ENCODE peak calls at places on chromosome 15, in nine cellular contexts. Y, A, V, J, U, I, C, F and N are unnamed samples.

GRCh38 chr15:73972984-73973682 is 19.0 kb downstream of the STOML1 start:
- DNase-seq in Y (peak; percentile 92), A (no peak), V (peak; percentile 86), J (peak; percentile 79), U (peak; percentile 91), I (peak; percentile 88), C (peak; percentile 87), F (peak; percentile 73), N (peak; percentile 93)

GRCh38 chr15:29072444-29072843 is 186.7 kb downstream of the APBA2 start:
- DNase-seq in Y (no peak), A (no peak), V (no peak), J (no peak), U (no peak), I (no peak), C (no peak), F (no peak), N (peak; percentile 42)

GRCh38 chr15:74044267-74045110 is 37.9 kb downstream of the GOLGA6A start:
- DNase-seq in Y (no peak), A (no peak), V (peak; percentile 67), J (no peak), U (peak; percentile 63), I (no peak), C (peak; percentile 84), F (no peak), N (no peak)

GRCh38 chr15:44811347-44811746 is 75.0 kb downstream of the TRIM69 start:
- DNase-seq in Y (no peak), A (no peak), V (no peak), J (no peak), U (no peak), I (no peak), C (no peak), F (no peak), N (no peak)

GRCh38 chr15:29844290-29844903 is 22.1 kb upstream of the TJP1 start:
- DNase-seq in Y (no peak), A (no peak), V (no peak), J (no peak), U (no peak), I (no peak), C (no peak), F (no peak), N (no peak)

GRCh38 chr15:88250826-88251225 is 5.7 kb downstream of the NTRK3 start:
- DNase-seq in Y (no peak), A (no peak), V (no peak), J (no peak), U (no peak), I (no peak), C (no peak), F (no peak), N (no peak)

GRCh38 chr15:70487380-70487725 is 276.0 kb downstream of the UACA start:
- DNase-seq in Y (no peak), A (no peak), V (no peak), J (no peak), U (no peak), I (no peak), C (peak; percentile 52), F (no peak), N (no peak)

GRCh38 chr15:74892313-74892712 is 2.5 kb downstream of the MPI start:
- DNase-seq in Y (no peak), A (no peak), V (no peak), J (no peak), U (no peak), I (no peak), C (no peak), F (no peak), N (no peak)

GRCh38 chr15:36210426-36210825 is 369.0 kb upstream of the CDIN1 start:
- DNase-seq in Y (no peak), A (no peak), V (no peak), J (no peak), U (no peak), I (no peak), C (no peak), F (no peak), N (no peak)

GRCh38 chr15:64284037-64284436 is 71.9 kb downstream of the CSNK1G1 start:
- DNase-seq in Y (no peak), A (no peak), V (no peak), J (no peak), U (no peak), I (no peak), C (no peak), F (no peak), N (no peak)

GRCh38 chr15:87439090-87439489 is 817.4 kb downstream of the NTRK3 start:
- DNase-seq in Y (no peak), A (no peak), V (no peak), J (no peak), U (no peak), I (no peak), C (no peak), F (no peak), N (no peak)

GRCh38 chr15:86558252-86558651 is 478.6 kb downstream of the AGBL1 start:
- DNase-seq in Y (peak; percentile 37), A (no peak), V (no peak), J (no peak), U (no peak), I (no peak), C (no peak), F (no peak), N (no peak)

GRCh38 chr15:23648920-23649515 is 1.4 kb upstream of the MAGEL2 start:
- DNase-seq in Y (peak; percentile 69), A (no peak), V (no peak), J (no peak), U (no peak), I (peak; percentile 62), C (no peak), F (no peak), N (peak; percentile 66)

GRCh38 chr15:55909036-55909811 is 84.2 kb downstream of the NEDD4 start:
- DNase-seq in Y (no peak), A (no peak), V (peak; percentile 35), J (no peak), U (no peak), I (no peak), C (no peak), F (no peak), N (no peak)

GRCh38 chr15:89317188-89317720 is 17.4 kb downstream of the POLG start:
- DNase-seq in Y (no peak), A (no peak), V (no peak), J (no peak), U (no peak), I (no peak), C (no peak), F (no peak), N (no peak)

GRCh38 chr15:77818484-77819270 is 186.0 kb upstream of the LINGO1 start:
- DNase-seq in Y (peak; percentile 41), A (no peak), V (no peak), J (no peak), U (no peak), I (peak; percentile 77), C (no peak), F (no peak), N (peak; percentile 76)
- H3K4me3 ChIP-seq in Y (peak overlapping the region; percentile 61), A (no peak overlapping the region), V (peak overlapping the region; percentile 61), J (peak overlapping the region; percentile 41), U (peak overlapping the region; percentile 55), I (peak overlapping the region; percentile 42), C (peak overlapping the region; percentile 48), F (no peak overlapping the region), N (peak overlapping the region; percentile 57)

DNA sequence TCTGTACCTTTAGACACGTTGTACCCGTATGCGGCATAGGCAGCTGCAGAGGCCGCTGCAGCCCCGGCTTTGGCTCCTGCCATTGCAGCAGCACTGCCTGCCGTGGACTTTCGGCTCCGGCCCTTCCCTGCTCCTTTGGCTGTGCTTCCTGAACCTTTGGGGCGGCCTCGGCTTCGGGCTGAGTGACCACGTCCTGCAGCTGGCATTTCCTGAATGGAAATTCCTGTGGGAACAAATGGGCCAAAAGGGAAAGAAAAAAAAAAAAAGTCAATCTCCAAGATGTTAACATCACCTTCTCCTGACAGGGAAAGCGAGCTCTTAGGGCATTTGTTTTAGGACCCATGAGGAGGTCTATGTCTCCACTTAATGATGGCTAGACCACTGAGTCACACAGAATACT is 29.6 kb downstream of the CHAC1 start:
- DNase-seq in Y (no peak), A (peak; percentile 81), V (no peak), J (no peak), U (no peak), I (no peak), C (no peak), F (no peak), N (no peak)
- H3K36me3 ChIP-seq in Y (peaks cover 5% of the 10 kb centered on the region), A (peaks cover 27% of the 10 kb centered on the region), V (peaks cover 14% of the 10 kb centered on the region), J (no peaks in the 10 kb centered on the region), U (peaks cover 100% of the 10 kb centered on the region), I (peaks cover 87% of the 10 kb centered on the region), C (peaks cover 47% of the 10 kb centered on the region), F (peaks cover 21% of the 10 kb centered on the region), N (peaks cover 48% of the 10 kb centered on the region)

DNA sequence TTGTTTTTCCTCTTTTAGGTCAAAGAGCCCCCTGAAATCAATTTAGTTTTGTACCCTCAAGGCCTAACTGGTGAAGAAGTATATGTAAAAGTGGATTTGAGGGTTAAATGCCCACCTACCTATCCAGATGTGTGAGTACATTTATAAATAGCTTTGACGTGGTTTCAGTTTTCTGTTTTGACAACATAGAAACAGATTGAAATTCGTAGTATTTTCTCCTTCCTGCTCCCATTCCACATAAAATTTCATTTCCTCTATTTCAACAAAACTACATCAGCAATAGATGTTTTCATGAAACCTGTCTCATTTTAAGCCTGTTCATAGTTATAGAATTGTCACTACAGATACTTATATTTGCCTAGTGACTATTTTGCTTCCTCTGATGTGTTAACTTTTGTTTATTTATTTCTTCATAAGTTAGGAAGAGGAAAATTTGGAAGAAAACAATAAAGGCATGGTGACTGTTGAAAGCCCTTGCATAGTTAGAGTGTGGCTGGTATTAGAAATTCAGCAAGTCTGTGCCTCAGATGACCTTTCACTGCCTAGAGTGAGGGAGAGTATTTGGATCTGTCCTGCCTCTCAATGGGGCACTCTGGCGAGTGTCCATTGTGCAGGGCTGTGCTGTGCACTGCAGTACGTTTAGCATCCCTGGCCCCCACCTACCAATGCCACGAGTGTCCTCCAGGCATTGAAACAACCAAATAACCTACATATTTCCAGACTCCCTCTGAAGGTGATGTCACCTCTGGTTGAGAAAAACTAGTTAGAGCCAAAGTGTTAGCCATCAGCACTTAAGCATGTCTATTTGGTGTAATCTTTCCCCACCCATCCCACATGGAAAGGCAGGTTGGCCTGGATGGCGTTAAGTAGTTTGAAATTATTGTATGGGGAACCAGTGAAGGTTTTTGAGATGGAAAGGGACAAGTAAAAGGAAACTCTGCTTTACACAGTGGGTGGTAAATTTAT is 5.9 kb downstream of the EIF2AK4 start:
- DNase-seq in Y (no peak), A (no peak), V (no peak), J (no peak), U (no peak), I (no peak), C (no peak), F (no peak), N (no peak)
- H3K4me3 ChIP-seq in Y (no peak overlapping the region), A (no peak overlapping the region), V (no peak overlapping the region), J (no peak overlapping the region), U (no peak overlapping the region), I (no peak overlapping the region), C (no peak overlapping the region), F (no peak overlapping the region), N (no peak overlapping the region)

DNA sequence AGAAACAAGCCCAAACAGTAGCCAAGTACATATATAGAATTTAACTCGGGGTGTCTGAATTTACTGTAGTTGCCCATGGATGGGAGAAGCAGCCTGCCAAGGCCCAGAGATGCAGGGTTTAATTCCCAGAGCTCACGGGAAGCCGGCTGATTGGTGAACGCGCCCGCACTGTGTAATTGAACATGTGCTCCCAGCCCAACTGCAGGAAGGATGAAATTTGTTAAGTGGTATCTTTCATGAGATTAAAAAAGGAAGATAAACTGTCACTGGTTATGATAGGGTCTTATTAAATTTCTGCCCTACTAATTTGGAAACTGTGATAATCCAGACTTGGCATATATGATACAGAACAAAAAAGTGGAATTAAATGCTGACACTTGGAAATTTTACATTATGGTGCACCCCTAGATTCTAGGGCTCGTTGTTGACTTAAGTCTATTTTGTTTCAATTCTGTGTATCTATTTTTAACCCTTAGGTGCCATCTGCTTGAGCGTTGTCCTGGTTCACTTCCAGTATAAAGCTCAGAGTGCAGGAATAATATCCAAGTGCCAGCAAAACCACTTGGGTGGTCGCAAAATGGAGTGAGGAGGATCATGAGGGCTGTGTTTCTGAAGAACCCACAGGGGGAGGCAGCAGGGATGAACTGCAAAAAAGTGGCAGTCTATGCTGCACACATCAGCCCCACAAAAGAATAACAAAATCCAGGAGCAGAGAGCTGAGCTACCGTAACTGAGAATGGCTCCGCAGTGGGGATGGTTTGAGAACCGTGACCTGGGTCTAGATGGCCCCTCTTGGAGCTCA is 13.8 kb upstream of the TMC3 start:
- DNase-seq in Y (no peak), A (no peak), V (no peak), J (no peak), U (no peak), I (no peak), C (no peak), F (no peak), N (no peak)
- H3K36me3 ChIP-seq in Y (no peaks in the 10 kb centered on the region), A (no peaks in the 10 kb centered on the region), V (no peaks in the 10 kb centered on the region), J (no peaks in the 10 kb centered on the region), U (no peaks in the 10 kb centered on the region), I (no peaks in the 10 kb centered on the region), C (no peaks in the 10 kb centered on the region), F (no peaks in the 10 kb centered on the region), N (no peaks in the 10 kb centered on the region)